ENCODE peak calls at places on chromosomes 3 and 15, in nine cellular contexts. B, Y, L, N, C, D, O, H and U are unnamed samples.

GRCh38 chr15:90836296-90836871 is 32.0 kb upstream of the FURIN start:
- DNase-seq in D (no peak), N (no peak), O (peak), H (peak), Y (no peak), L (peak), C (no peak), B (peak), U (peak)

GRCh38 chr3:25155696-25156471 is 272.2 kb upstream of the RARB start:
- DNase-seq in O (peak), H (no peak), B (peak), L (no peak), D (no peak), N (no peak), Y (no peak), C (no peak), U (no peak)

GRCh38 chr3:69378112-69378799 is 7.6 kb downstream of the FRMD4B start:
- DNase-seq in O (no peak), D (no peak), N (no peak), H (no peak), L (no peak), Y (no peak), B (no peak), C (no peak), U (no peak)

GRCh38 chr3:143222505-143222904 is 102.9 kb downstream of the CHST2 start:
- DNase-seq in B (peak), L (no peak), Y (no peak), H (no peak), O (peak), D (no peak), N (no peak), C (no peak), U (no peak)

GRCh38 chr15:80996247-80996646 is 4.5 kb upstream of the TLNRD1 start:
- DNase-seq in H (peak), C (no peak), N (no peak), Y (no peak), B (no peak), D (no peak), L (peak), O (peak), U (peak)

GRCh38 chr3:158486200-158486599 is 84.8 kb upstream of the MLF1 start:
- DNase-seq in C (no peak), B (no peak), D (no peak), H (no peak), L (no peak), Y (no peak), N (no peak), O (peak), U (peak)

GRCh38 chr3:134711284-134711683 is 60.5 kb upstream of the KY start:
- DNase-seq in O (peak), D (no peak), Y (no peak), H (peak), B (peak), C (no peak), L (no peak), N (no peak), U (no peak)

GRCh38 chr15:84761534-84762190 is 13.3 kb downstream of the ZNF592 start:
- DNase-seq in D (no peak), B (no peak), L (no peak), Y (no peak), H (no peak), N (no peak), C (no peak), O (no peak), U (no peak)

GRCh38 chr15:92693922-92694331 is 38.4 kb upstream of the FAM174B start:
- DNase-seq in C (no peak), D (no peak), L (peak), N (no peak), H (peak), Y (peak), O (peak), B (peak), U (peak)

GRCh38 chr3:148975696-148976095 is 15.6 kb upstream of the GYG1 start:
- DNase-seq in C (no peak), Y (no peak), L (no peak), H (peak), O (no peak), D (no peak), N (no peak), B (no peak), U (no peak)

GRCh38 chr3:172592898-172593669 is 69.9 kb upstream of the TNFSF10 start:
- DNase-seq in L (no peak), O (no peak), D (no peak), H (no peak), Y (no peak), C (no peak), B (no peak), N (no peak), U (no peak)

GRCh38 chr3:183370391-183370790 is 58.0 kb downstream of the MCF2L2 start:
- DNase-seq in N (no peak), D (no peak), B (peak), L (no peak), C (no peak), Y (no peak), O (peak), H (peak), U (no peak)

GRCh38 chr3:10334461-10334860 is 13.5 kb upstream of the SEC13 start:
- DNase-seq in B (peak), L (no peak), O (no peak), C (no peak), Y (no peak), N (no peak), D (no peak), H (peak), U (no peak)

GRCh38 chr15:32803631-32804030 is 85.8 kb downstream of the GREM1 start:
- DNase-seq in H (peak), N (no peak), L (no peak), D (no peak), B (peak), Y (no peak), C (no peak), O (no peak), U (peak)